ENCODE peak calls at places on chromosomes 11 and 22, in four cellular contexts. H is H9, K is IMR-90, C is H1. E is an unnamed sample.

GRCh38 chr11:68214173-68215086 is 1.3 kb upstream of the KMT5B start:
- DNase-seq in K (no peak), C (peak), H (peak), E (peak)

GRCh38 chr11:32658639-32659406 is 75.2 kb downstream of the EIF3M start:
- DNase-seq in H (no peak), K (peak), C (no peak), E (no peak)

GRCh38 chr11:113994077-113994954 is 19.4 kb downstream of the HTR3A start:
- DNase-seq in K (no peak), H (peak), C (peak), E (peak)

GRCh38 chr11:18312663-18313420 is 9.1 kb downstream of the HPS5 start:
- DNase-seq in K (peak), H (no peak), C (no peak), E (no peak)

GRCh38 chr22:46047226-46047625 is 70.3 kb upstream of the WNT7B start:
- DNase-seq in C (no peak), K (no peak), H (peak), E (no peak)

GRCh38 chr11:73852049-73852448 is 24.6 kb downstream of the COA4 start:
- DNase-seq in C (no peak), K (no peak), H (no peak), E (no peak)

GRCh38 chr22:36644333-36644757 is 59.2 kb downstream of the CACNG2 start:
- DNase-seq in K (peak), H (peak), C (peak), E (peak)

GRCh38 chr11:93537022-93537421 is 6.2 kb downstream of the SMCO4 start:
- DNase-seq in H (no peak), C (no peak), K (no peak), E (peak)

GRCh38 chr11:110856993-110857812 is 145.0 kb upstream of the ARHGAP20 start:
- DNase-seq in K (peak), C (no peak), H (no peak), E (no peak)

GRCh38 chr11:110858556-110858921 is 146.3 kb upstream of the ARHGAP20 start:
- DNase-seq in K (no peak), C (no peak), H (no peak), E (no peak)

GRCh38 chr11:110857885-110858555 is 145.8 kb upstream of the ARHGAP20 start:
- DNase-seq in C (no peak), H (no peak), K (peak), E (no peak)

GRCh38 chr11:110859998-110860397 is 147.8 kb upstream of the ARHGAP20 start:
- DNase-seq in H (no peak), C (no peak), K (no peak), E (no peak)

DNA sequence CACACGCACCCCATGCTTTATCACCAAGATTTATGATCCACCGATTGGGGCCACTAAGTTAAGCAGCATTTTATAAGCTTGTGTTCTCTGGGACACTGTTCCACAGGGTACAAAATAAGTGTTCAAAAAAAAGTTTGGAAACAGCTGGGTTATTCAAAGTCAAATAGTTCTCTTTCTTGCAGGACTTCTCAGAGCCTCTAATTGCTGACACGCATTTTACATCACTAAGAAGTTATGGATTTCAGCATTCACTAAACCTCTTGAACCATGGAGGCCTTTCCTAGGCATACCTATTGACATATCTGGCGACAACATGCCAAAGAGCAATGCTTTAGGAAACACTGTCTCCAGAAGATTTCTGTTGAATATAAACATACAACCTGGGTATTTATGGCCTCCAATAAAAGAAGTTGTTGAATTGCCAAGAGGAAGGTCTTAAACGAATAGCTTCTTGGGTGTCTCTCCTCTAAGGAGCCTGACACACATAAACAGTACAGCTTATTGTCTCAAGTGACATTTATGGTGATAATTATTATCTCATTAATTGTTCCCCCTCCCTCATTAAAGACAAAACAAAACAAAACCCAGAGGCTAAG is 147.1 kb upstream of the ARHGAP20 start:
- DNase-seq in C (no peak), H (no peak), K (no peak), E (no peak)
- H3K56ac ChIP-seq in C (no peak), H (no peak), K (no peak), E (no peak)

GRCh38 chr22:27832606-27833005 is 31.1 kb upstream of the MN1 start:
- DNase-seq in K (no peak), H (no peak), C (no peak), E (no peak)
- H2BK15ac ChIP-seq in K (no peak), H (no peak), C (no peak), E (no peak)

GRCh38 chr11:76206077-76206326 is 300 bp downstream of the WNT11 start:
- DNase-seq in C (no peak), H (no peak), K (no peak), E (no peak)

GRCh38 chr11:76203937-76204336 is 2.4 kb downstream of the WNT11 start:
- DNase-seq in K (no peak), C (no peak), H (no peak), E (no peak)

GRCh38 chr11:76206327-76207081 is at the start of gene WNT11:
- DNase-seq in C (peak), H (peak), K (no peak), E (peak)

GRCh38 chr11:76203131-76203925 is 3.0 kb downstream of the WNT11 start:
- DNase-seq in C (no peak), H (no peak), K (no peak), E (no peak)

DNA sequence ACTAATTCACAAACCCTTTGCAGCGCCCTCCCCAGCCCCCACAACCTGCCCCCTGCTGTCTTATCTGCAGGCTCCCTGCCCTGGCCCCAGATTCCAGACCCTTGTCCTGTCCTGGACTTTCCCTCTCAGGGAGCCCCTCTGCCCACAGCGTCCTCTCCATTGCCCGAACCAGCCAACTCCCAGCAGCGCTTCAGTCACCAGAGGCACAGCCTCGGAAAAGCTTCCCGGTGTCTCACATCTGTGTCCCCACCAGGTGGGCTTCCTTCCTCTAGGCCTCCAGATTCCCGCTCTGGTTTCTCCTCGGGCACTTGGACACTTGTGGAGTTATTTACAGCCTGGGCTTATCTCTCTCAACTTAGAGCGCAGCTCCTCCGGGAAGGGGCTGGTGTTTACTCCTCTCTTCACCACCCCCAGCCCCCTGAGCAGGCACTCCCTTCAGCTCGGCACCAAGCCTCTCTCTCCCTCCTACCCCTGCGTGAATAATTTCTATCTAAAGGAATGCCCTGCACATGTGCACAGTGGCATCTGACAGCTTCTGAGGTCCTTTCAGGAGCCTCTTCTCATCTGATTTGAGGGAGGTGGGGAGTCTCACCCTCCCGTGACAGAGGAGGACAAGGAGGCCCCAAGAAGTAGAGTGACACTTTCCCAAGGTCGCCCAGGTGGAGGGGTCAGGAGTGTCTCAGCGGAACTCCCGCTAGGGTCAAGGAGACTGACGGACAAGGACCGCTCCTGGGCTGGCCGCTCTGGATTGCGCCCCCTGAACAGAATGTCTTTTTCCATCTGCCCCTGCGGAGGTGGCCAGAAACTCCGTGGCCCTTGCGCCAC is 838 bp downstream of the WNT11 start:
- DNase-seq in C (no peak), K (no peak), H (no peak), E (peak)
- H3K23ac ChIP-seq in C (no peak), K (no peak), H (no peak), E (no peak)

GRCh38 chr11:124667601-124668000 is 5.9 kb downstream of the SIAE start:
- DNase-seq in H (no peak), C (no peak), K (no peak), E (no peak)
- H3K56ac ChIP-seq in H (no peak), C (no peak), K (no peak), E (no peak)

GRCh38 chr22:33922268-33922667 is 2.0 kb upstream of the LARGE1 start:
- DNase-seq in H (peak), K (peak), C (no peak), E (peak)
- H2BK15ac ChIP-seq in H (no peak), K (no peak), C (no peak), E (no peak)

E was measured in mesendoderm.